ENCODE peak calls at places on chromosomes 2 and 18, in seven cellular contexts. W is mammary epithelial cell, O is OCI-LY7, I is esophagus squamous epithelium, S is heart left ventricle, Z is neural progenitor cell, U is psoas muscle. M is an unnamed sample. For H3K4me1, the result is how much of the 10 kb centered on the place peaks cover.

GRCh38 chr2:95314964-95315611 is 17.9 kb downstream of the KCNIP3 start:
- DNase-seq in I (no peak), S (no peak), W (peak), O (peak), U (peak), Z (peak), M (no peak)

GRCh38 chr18:24600076-24600654 is 139.7 kb downstream of the HRH4 start:
- DNase-seq in I (no peak), S (peak), O (peak), U (no peak), W (peak), Z (peak), M (no peak)

GRCh38 chr2:204967199-204967995 is 422.1 kb downstream of the PARD3B start:
- DNase-seq in W (no peak), O (no peak), I (no peak), U (no peak), S (no peak), Z (no peak), M (no peak)

GRCh38 chr2:169693344-169693743 is 861 bp downstream of the CFAP210 start:
- DNase-seq in Z (no peak), O (peak), S (no peak), U (no peak), I (no peak), W (no peak), M (no peak)

GRCh38 chr2:170006592-170007327 is 171.2 kb upstream of the MYO3B start:
- DNase-seq in W (no peak), S (no peak), O (no peak), U (no peak), Z (no peak), I (no peak), M (no peak)

GRCh38 chr2:149389506-149390167 is 59.2 kb downstream of the LYPD6 start:
- DNase-seq in I (no peak), Z (peak), W (no peak), S (no peak), U (no peak), O (no peak), M (no peak)

GRCh38 chr2:80288576-80288975 is 16.0 kb downstream of the LRRTM1 start:
- DNase-seq in W (no peak), Z (peak), U (no peak), O (no peak), I (no peak), S (peak), M (no peak)

GRCh38 chr2:96703021-96703751 is 36.7 kb downstream of the LMAN2L start:
- DNase-seq in W (no peak), Z (no peak), S (no peak), O (no peak), I (no peak), U (no peak), M (no peak)

GRCh38 chr2:237645261-237645660 is 17.9 kb downstream of the LRRFIP1 start:
- DNase-seq in I (no peak), W (no peak), U (no peak), S (no peak), Z (no peak), O (no peak), M (no peak)

GRCh38 chr2:226471987-226472470 is 327.6 kb downstream of the IRS1 start:
- DNase-seq in U (no peak), W (no peak), S (no peak), Z (no peak), I (no peak), O (no peak), M (no peak)

GRCh38 chr2:23435250-23436035 is 50.5 kb downstream of the KLHL29 start:
- DNase-seq in U (no peak), W (no peak), O (no peak), S (no peak), I (no peak), Z (no peak), M (peak)

GRCh38 chr18:54805571-54806334 is 22.5 kb upstream of the RAB27B start:
- DNase-seq in Z (no peak), S (no peak), W (peak), I (no peak), O (no peak), U (no peak), M (no peak)

GRCh38 chr18:75548353-75548752 is 120.8 kb upstream of the SMIM21 start:
- DNase-seq in I (no peak), S (no peak), O (no peak), U (no peak), Z (peak), W (no peak), M (no peak)

GRCh38 chr2:9543557-9543956 is 12.1 kb downstream of the ADAM17 start:
- DNase-seq in I (no peak), S (no peak), Z (no peak), O (peak), U (no peak), W (no peak), M (no peak)

GRCh38 chr18:45775241-45775676 is 50.2 kb upstream of the SIGLEC15 start:
- DNase-seq in W (no peak), I (no peak), O (no peak), U (peak), Z (peak), S (peak), M (no peak)

GRCh38 chr2:2847131-2847740 is 516.2 kb upstream of the MYT1L start:
- DNase-seq in S (peak), U (peak), W (no peak), I (no peak), O (no peak), Z (no peak), M (no peak)

GRCh38 chr2:134590679-134591078 is 128.1 kb downstream of the TMEM163 start:
- DNase-seq in I (no peak), W (peak), Z (no peak), U (no peak), O (no peak), S (no peak), M (no peak)

GRCh38 chr2:226893206-226893605 is 57.4 kb downstream of the RHBDD1 start:
- DNase-seq in W (no peak), O (no peak), S (no peak), Z (no peak), U (no peak), I (no peak), M (no peak)

GRCh38 chr2:19819097-19820065 is 82.4 kb downstream of the TTC32 start:
- DNase-seq in S (no peak), Z (no peak), O (no peak), W (peak), I (no peak), U (no peak), M (no peak)

GRCh38 chr18:42339324-42339723 is 384.3 kb downstream of the PIK3C3 start:
- DNase-seq in Z (no peak), O (no peak), U (no peak), I (no peak), W (no peak), S (no peak), M (no peak)
- H3K4me1 ChIP-seq in Z (under half), O (under half), U (under half), I (under half), W (under half), S (under half), M (under half)

GRCh38 chr2:127064642-127065250 is 42.2 kb downstream of the BIN1 start:
- DNase-seq in O (no peak), I (peak), S (peak), Z (peak), W (peak), U (peak), M (peak)
- TF ChIP-seq CTCF in O (no peak), I (no peak), S (no peak), Z (no peak), W (peak), U (no peak), M (peak)

GRCh38 chr2:111117666-111118454 is 2.9 kb upstream of the BCL2L11 start:
- DNase-seq in O (no peak), I (no peak), U (peak), Z (peak), S (peak), W (peak), M (peak)

GRCh38 chr2:111119004-111119846 is 1.5 kb upstream of the BCL2L11 start:
- DNase-seq in Z (peak), O (peak), S (peak), I (no peak), W (no peak), U (no peak), M (no peak)

GRCh38 chr2:111116843-111117665 is 3.7 kb upstream of the BCL2L11 start:
- DNase-seq in O (peak), S (peak), Z (peak), I (no peak), W (peak), U (peak), M (peak)

GRCh38 chr2:111119847-111120252 is 864 bp upstream of the BCL2L11 start:
- DNase-seq in O (no peak), I (no peak), W (no peak), Z (peak), S (no peak), U (peak), M (no peak)

DNA sequence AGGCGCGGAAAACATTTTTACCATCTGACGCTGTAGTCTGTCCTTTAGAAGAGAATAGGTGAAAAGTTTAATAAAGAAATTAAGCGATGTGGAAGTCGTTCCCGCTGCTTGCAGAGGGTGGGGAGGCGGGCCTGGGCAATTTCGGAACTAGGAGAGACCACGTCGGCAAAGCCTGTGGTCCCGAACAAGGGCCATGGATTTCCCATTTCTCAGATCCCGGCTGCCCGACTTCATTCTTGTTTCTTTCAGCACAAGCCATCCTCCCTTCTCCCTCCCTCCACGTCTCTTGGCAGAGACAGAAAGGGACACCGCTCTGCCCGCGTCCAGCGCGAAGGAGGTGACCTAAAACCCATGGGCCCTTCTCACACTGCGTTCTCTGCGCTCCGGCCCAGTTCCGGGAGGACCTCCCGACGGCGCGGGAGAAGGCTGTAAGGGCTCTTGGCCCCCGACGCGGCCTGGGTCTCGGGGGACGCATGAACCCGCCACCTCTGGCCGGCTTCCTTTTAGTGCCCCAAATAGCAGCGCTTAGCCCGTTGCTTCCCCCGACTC is 2.2 kb upstream of the BCL2L11 start:
- DNase-seq in O (no peak), W (no peak), Z (peak), U (no peak), I (no peak), S (no peak), M (no peak)
- H3K4me1 ChIP-seq in O (under half), W (under half), Z (under half), U (under half), I (under half), S (half or more), M (under half)

DNA sequence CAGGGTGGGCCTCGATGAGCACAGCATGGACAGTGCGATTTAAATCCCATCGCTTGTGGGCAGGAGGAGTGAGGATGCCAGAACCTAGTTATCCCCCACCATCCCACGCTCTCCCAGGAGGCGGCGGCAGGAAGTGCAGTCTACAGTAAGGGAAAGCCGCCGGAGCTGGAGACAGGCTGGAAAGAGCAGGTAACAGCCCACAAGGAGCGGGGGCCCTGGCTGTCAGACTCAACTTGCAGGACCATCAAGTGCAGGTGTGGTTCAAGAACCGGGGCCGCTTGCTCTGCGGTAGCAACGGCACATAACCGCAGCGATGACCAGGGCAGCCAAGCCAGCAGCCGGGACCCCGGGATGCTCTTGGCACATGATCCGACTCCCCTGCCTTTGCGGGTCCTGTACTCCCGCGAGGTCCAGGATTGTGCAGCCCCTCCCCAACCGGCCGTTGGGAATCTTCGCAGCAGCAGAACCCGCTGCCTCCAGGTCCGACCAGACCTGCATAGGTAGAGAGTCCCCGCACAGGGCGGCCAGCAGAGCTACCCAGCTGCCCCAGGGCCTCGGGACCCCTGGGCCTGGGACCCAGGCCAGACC is 82.1 kb downstream of the BIN1 start:
- DNase-seq in Z (peak), S (no peak), W (peak), O (no peak), U (no peak), I (no peak), M (no peak)
- TF ChIP-seq CTCF in Z (peak), S (no peak), W (peak), O (no peak), U (no peak), I (no peak), M (peak)

DNA sequence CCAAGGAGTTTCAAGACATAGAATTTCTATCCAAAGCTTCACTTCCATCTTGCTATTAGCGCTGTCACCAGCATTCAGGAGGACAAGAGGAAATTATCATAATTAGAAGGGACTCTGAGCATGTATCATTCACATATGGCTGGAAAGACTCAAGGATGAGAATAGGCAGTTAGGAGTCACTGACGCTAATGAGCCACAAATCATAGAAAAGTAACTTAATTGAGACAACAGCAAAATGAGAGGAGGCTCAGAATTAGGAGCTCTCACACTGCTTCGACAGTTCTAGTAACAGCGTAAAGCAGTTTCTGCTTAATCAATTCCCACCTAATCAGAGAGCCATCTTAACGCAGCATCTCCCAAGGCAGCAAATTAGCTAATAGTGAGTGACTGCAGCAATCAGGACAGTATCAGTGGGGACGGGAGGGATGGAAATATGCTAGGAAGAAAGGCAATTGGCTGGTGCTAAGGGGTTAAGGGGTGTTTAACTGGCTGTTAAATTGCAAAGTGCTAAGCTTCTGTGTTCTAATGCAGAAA is 32.8 kb downstream of the ANKRD44 start:
- DNase-seq in Z (no peak), W (no peak), O (no peak), U (no peak), S (no peak), I (no peak), M (no peak)
- H3K4me1 ChIP-seq in Z (under half), W (under half), O (under half), U (under half), S (under half), I (under half), M (under half)

GRCh38 chr18:79939096-79939495 is 12.4 kb downstream of the SLC66A2 start:
- DNase-seq in U (no peak), Z (no peak), O (no peak), W (no peak), I (no peak), S (no peak), M (no peak)
- TF ChIP-seq CTCF in U (no peak), Z (no peak), O (no peak), W (no peak), I (no peak), S (no peak), M (no peak)

GRCh38 chr2:69624611-69625010 is 18.9 kb downstream of the AAK1 start:
- DNase-seq in I (no peak), Z (no peak), O (no peak), U (no peak), W (no peak), S (no peak), M (no peak)
- H3K4me1 ChIP-seq in I (under half), Z (under half), O (under half), U (under half), W (under half), S (half or more), M (under half)

GRCh38 chr2:182666674-182667320 is 49.3 kb upstream of the DNAJC10 start:
- DNase-seq in W (peak), I (no peak), U (no peak), S (no peak), Z (peak), O (peak), M (no peak)
- TF ChIP-seq CTCF in W (peak), I (peak), U (peak), S (peak), Z (peak), O (peak), M (peak)

GRCh38 chr2:158559252-158559651 is 102.5 kb downstream of the PKP4 start:
- DNase-seq in U (no peak), S (no peak), O (no peak), W (no peak), I (no peak), Z (no peak), M (no peak)
- H3K4me1 ChIP-seq in U (under half), S (under half), O (under half), W (under half), I (under half), Z (under half), M (under half)

GRCh38 chr18:21741511-21742322 is 1.1 kb downstream of the MIB1 start:
- DNase-seq in O (peak), I (no peak), W (peak), U (peak), S (peak), Z (no peak), M (peak)
- TF ChIP-seq CTCF in O (peak), I (no peak), W (no peak), U (no peak), S (no peak), Z (no peak), M (peak)